ENCODE peak calls at places on chromosomes 1 and 21, in four cellular contexts. One of them, this sample, is unnamed.

GRCh38 chr1:212062832-212063438 is 27.4 kb downstream of the DTL start:
- DNase-seq in right atrium auricular region: no peak
- DNase-seq in cardiac muscle cell: peak; percentile 62
- DNase-seq in keratinocyte: peak; percentile 32
- DNase-seq in this sample: no peak

GRCh38 chr1:159584536-159584935 is 3.1 kb upstream of the APCS start:
- DNase-seq in keratinocyte: no peak
- DNase-seq in cardiac muscle cell: no peak
- DNase-seq in right atrium auricular region: no peak
- DNase-seq in this sample: no peak

GRCh38 chr1:246893205-246893939 is 38.4 kb downstream of the AHCTF1 start:
- DNase-seq in keratinocyte: no peak
- DNase-seq in right atrium auricular region: no peak
- DNase-seq in cardiac muscle cell: no peak
- DNase-seq in this sample: no peak

GRCh38 chr1:161045749-161046573 is at the start of gene USF1:
- DNase-seq in cardiac muscle cell: peak; percentile 98
- DNase-seq in right atrium auricular region: peak; percentile 96
- DNase-seq in keratinocyte: no peak
- DNase-seq in this sample: peak; percentile 92

GRCh38 chr1:156803086-156803851 is 13.4 kb downstream of the SH2D2A start:
- DNase-seq in keratinocyte: no peak
- DNase-seq in right atrium auricular region: no peak
- DNase-seq in cardiac muscle cell: no peak
- DNase-seq in this sample: no peak

GRCh38 chr1:223754681-223755431 is 42.5 kb downstream of the CAPN2 start:
- DNase-seq in keratinocyte: no peak
- DNase-seq in cardiac muscle cell: no peak
- DNase-seq in right atrium auricular region: no peak
- DNase-seq in this sample: no peak

GRCh38 chr1:117674521-117675400 is 68.9 kb downstream of the TENT5C start:
- DNase-seq in cardiac muscle cell: peak; percentile 76
- DNase-seq in right atrium auricular region: no peak
- DNase-seq in keratinocyte: no peak
- DNase-seq in this sample: no peak

GRCh38 chr1:173418107-173418985 is 58.8 kb upstream of the PRDX6 start:
- DNase-seq in keratinocyte: no peak
- DNase-seq in right atrium auricular region: no peak
- DNase-seq in cardiac muscle cell: no peak
- DNase-seq in this sample: no peak

GRCh38 chr1:236141447-236142357 is 637 bp upstream of the GPR137B start:
- DNase-seq in cardiac muscle cell: peak; percentile 61
- DNase-seq in right atrium auricular region: no peak
- DNase-seq in keratinocyte: no peak
- DNase-seq in this sample: no peak

GRCh38 chr21:38622827-38623209 is 124.5 kb upstream of the ERG start:
- DNase-seq in cardiac muscle cell: no peak
- DNase-seq in right atrium auricular region: no peak
- DNase-seq in keratinocyte: no peak
- DNase-seq in this sample: no peak

GRCh38 chr21:45853703-45854342 is 127.7 kb upstream of the COL6A1 start:
- DNase-seq in cardiac muscle cell: no peak
- DNase-seq in keratinocyte: peak; percentile 42
- DNase-seq in right atrium auricular region: no peak
- DNase-seq in this sample: no peak

GRCh38 chr21:33751120-33751519 is 108.8 kb downstream of the ITSN1 start:
- DNase-seq in right atrium auricular region: no peak
- DNase-seq in cardiac muscle cell: peak; percentile 27
- DNase-seq in keratinocyte: no peak
- DNase-seq in this sample: no peak

GRCh38 chr1:219171192-219171935 is 2.3 kb upstream of the LYPLAL1 start:
- DNase-seq in right atrium auricular region: no peak
- DNase-seq in cardiac muscle cell: peak; percentile 64
- DNase-seq in keratinocyte: no peak
- DNase-seq in this sample: no peak

GRCh38 chr1:85320371-85321131 is 44.1 kb upstream of the BCL10 start:
- DNase-seq in keratinocyte: no peak
- DNase-seq in cardiac muscle cell: peak; percentile 58
- DNase-seq in right atrium auricular region: no peak
- DNase-seq in this sample: no peak

GRCh38 chr1:66282343-66282852 is 251.6 kb upstream of the SGIP1 start:
- DNase-seq in cardiac muscle cell: peak; percentile 87
- DNase-seq in right atrium auricular region: no peak
- DNase-seq in keratinocyte: no peak
- DNase-seq in this sample: no peak

GRCh38 chr1:119632836-119633235 is 15.2 kb downstream of the ZNF697 start:
- DNase-seq in keratinocyte: no peak
- DNase-seq in right atrium auricular region: no peak
- DNase-seq in cardiac muscle cell: peak; percentile 44
- DNase-seq in this sample: no peak

GRCh38 chr1:221468556-221468955 is 273.3 kb downstream of the DUSP10 start:
- DNase-seq in right atrium auricular region: no peak
- DNase-seq in cardiac muscle cell: no peak
- DNase-seq in keratinocyte: no peak
- DNase-seq in this sample: no peak

GRCh38 chr1:100387644-100388350 is 35.5 kb downstream of the CDC14A start:
- DNase-seq in keratinocyte: no peak
- DNase-seq in cardiac muscle cell: peak; percentile 7
- DNase-seq in right atrium auricular region: no peak
- DNase-seq in this sample: no peak

GRCh38 chr1:76269175-76269574 is 194.6 kb downstream of the ST6GALNAC3 start:
- DNase-seq in keratinocyte: no peak
- DNase-seq in cardiac muscle cell: peak; percentile 82
- DNase-seq in right atrium auricular region: no peak
- DNase-seq in this sample: no peak

GRCh38 chr1:76268341-76268740 is 193.8 kb downstream of the ST6GALNAC3 start:
- DNase-seq in right atrium auricular region: no peak
- DNase-seq in keratinocyte: no peak
- DNase-seq in cardiac muscle cell: no peak
- DNase-seq in this sample: no peak

GRCh38 chr1:76266762-76267161 is 192.2 kb downstream of the ST6GALNAC3 start:
- DNase-seq in right atrium auricular region: no peak
- DNase-seq in cardiac muscle cell: no peak
- DNase-seq in keratinocyte: no peak
- DNase-seq in this sample: no peak

GRCh38 chr1:76264642-76265041 is 190.1 kb downstream of the ST6GALNAC3 start:
- DNase-seq in right atrium auricular region: no peak
- DNase-seq in keratinocyte: no peak
- DNase-seq in cardiac muscle cell: no peak
- DNase-seq in this sample: no peak

GRCh38 chr1:76267631-76268030 is 193.1 kb downstream of the ST6GALNAC3 start:
- DNase-seq in cardiac muscle cell: no peak
- DNase-seq in keratinocyte: no peak
- DNase-seq in right atrium auricular region: no peak
- DNase-seq in this sample: no peak
- H3K27ac ChIP-seq in cardiac muscle cell: no peak overlapping the region
- H3K27ac ChIP-seq in keratinocyte: no peak overlapping the region
- H3K27ac ChIP-seq in right atrium auricular region: no peak overlapping the region
- H3K27ac ChIP-seq in this sample: no peak overlapping the region

DNA sequence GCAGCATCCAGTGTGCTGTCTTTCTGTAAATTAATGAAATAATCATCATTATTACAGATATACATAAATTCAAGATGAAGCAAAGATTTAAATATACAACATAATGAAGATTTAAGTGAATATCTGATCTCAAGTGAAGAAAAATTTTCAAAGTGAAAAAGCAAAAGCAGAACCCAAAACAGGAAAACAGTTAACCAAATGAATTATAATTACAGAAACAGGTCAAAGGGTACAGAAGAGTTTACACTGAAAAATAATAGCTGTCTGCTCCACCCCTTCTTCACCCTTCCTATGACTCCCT is 44.8 kb upstream of the GTF2B start:
- DNase-seq in cardiac muscle cell: no peak
- DNase-seq in right atrium auricular region: no peak
- DNase-seq in keratinocyte: no peak
- DNase-seq in this sample: no peak
- TF ChIP-seq CTCF in cardiac muscle cell: no peak
- TF ChIP-seq CTCF in right atrium auricular region: peak; percentile 38
- TF ChIP-seq CTCF in keratinocyte: no peak
- TF ChIP-seq CTCF in this sample: no peak

DNA sequence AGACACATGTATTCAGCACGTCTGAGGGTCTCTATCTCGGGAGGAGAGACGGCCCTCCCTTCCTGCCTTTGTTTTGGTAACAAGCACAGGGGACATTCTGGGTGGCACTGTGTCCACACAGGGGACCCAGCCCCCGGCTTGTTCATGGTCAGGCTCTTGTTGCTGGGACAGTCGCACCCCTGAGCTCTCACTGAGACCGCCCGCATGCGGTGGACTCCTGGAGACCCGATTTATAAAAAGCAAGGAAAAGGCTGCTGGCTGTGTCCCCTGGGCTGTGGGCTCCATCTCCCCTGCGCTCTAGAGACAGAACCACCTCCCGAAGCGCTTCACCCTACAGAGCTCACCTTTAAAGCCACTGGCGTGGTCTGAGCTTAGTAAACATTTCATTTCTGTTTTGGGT is 103.4 kb downstream of the WDR4 start:
- DNase-seq in cardiac muscle cell: no peak
- DNase-seq in right atrium auricular region: no peak
- DNase-seq in keratinocyte: no peak
- DNase-seq in this sample: no peak
- H3K27me3 ChIP-seq in cardiac muscle cell: peaks cover 14% of the 10 kb centered on the region
- H3K27me3 ChIP-seq in right atrium auricular region: no peaks in the 10 kb centered on the region
- H3K27me3 ChIP-seq in keratinocyte: peaks cover 31% of the 10 kb centered on the region
- H3K27me3 ChIP-seq in this sample: no peaks in the 10 kb centered on the region

GRCh38 chr1:33819913-33820311 is 44.0 kb upstream of the HMGB4 start:
- DNase-seq in right atrium auricular region: peak; percentile 4
- DNase-seq in cardiac muscle cell: no peak
- DNase-seq in keratinocyte: no peak
- DNase-seq in this sample: no peak
- H3K27ac ChIP-seq in right atrium auricular region: no peak overlapping the region
- H3K27ac ChIP-seq in cardiac muscle cell: no peak overlapping the region
- H3K27ac ChIP-seq in keratinocyte: no peak overlapping the region
- H3K27ac ChIP-seq in this sample: no peak overlapping the region

DNA sequence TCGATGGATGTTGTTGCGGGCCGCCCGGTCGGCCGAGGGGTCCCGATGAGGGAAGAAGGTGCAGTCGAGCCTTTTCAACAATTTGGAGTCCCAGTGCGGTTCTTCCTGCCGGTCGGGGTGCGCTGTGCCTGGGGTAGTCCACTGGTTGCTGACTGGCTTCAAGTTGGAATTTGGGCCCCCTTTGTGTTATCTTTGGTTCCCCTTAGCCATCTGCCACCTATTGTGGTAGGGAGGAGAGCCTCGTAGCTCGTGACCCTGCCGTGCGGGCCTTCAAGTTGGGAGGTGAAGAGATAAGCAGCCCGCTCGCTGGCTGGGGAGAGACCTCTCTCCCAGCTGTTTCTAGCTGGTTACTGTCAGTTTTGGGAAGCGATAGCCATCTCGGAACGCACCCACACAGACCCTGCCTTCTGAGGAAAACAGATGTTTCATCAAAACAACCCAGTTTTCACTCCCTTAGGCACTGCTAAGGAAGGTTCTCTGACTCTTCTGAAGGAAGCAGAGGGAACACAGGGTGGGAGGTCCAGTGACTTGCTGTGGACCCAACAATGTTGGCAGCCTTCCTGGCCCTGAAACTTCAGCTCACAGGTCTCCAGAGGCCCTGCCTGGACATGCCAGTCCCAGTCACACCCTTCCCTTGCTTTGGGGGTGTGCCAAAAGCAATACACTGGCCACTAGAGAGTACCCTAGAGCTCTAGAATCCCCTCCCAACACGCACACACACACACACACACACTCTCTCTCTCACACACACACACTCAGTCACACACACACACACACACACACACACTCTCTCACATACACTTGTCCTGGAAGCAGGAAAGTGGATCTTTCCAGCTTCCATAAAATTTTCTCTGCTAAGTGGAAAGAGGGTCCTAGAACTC is 1.0 kb downstream of the BTG2 start:
- DNase-seq in cardiac muscle cell: peak; percentile 91
- DNase-seq in right atrium auricular region: peak; percentile 91
- DNase-seq in keratinocyte: peak; percentile 83
- DNase-seq in this sample: peak; percentile 89
- TF ChIP-seq CTCF in cardiac muscle cell: peak; percentile 1
- TF ChIP-seq CTCF in right atrium auricular region: no peak
- TF ChIP-seq CTCF in keratinocyte: no peak
- TF ChIP-seq CTCF in this sample: no peak

GRCh38 chr1:203304391-203304918 is 864 bp upstream of the BTG2 start:
- DNase-seq in right atrium auricular region: no peak
- DNase-seq in keratinocyte: no peak
- DNase-seq in cardiac muscle cell: no peak
- DNase-seq in this sample: no peak
- H3K27me3 ChIP-seq in right atrium auricular region: no peaks in the 10 kb centered on the region
- H3K27me3 ChIP-seq in keratinocyte: no peaks in the 10 kb centered on the region
- H3K27me3 ChIP-seq in cardiac muscle cell: no peaks in the 10 kb centered on the region
- H3K27me3 ChIP-seq in this sample: no peaks in the 10 kb centered on the region

This sample was measured in lower lobe of right lung.